ENCODE peak calls at places on chromosomes 12 and 14, in four cellular contexts. D, K, M and Y are unnamed samples.

GRCh38 chr14:66056926-66057552 is 429.1 kb upstream of the CCDC196 start:
- DNase-seq in M (no peak), D (no peak), K (no peak), Y (no peak)

GRCh38 chr12:119415714-119416113 is 81.2 kb downstream of the CCDC60 start:
- DNase-seq in D (no peak), M (no peak), K (no peak), Y (no peak)

GRCh38 chr14:99691111-99691885 is 7.2 kb downstream of the CYP46A1 start:
- DNase-seq in M (no peak), D (no peak), K (no peak), Y (no peak)

GRCh38 chr12:26029741-26030033 is 71.2 kb downstream of the RASSF8 start:
- DNase-seq in M (no peak), D (no peak), K (no peak), Y (no peak)

GRCh38 chr12:59742831-59743230 is 147.0 kb downstream of the SLC16A7 start:
- DNase-seq in M (no peak), D (no peak), K (no peak), Y (no peak)

GRCh38 chr12:52221912-52222457 is 11.1 kb upstream of the KRT7 start:
- DNase-seq in M (no peak), K (no peak), D (no peak), Y (no peak)

GRCh38 chr14:90060312-90060964 is 1.4 kb upstream of the KCNK13 start:
- DNase-seq in M (no peak), D (peak), K (peak), Y (peak)

GRCh38 chr14:32078030-32078793 is 1.1 kb downstream of the ARHGAP5 start:
- DNase-seq in M (no peak), K (peak), D (no peak), Y (no peak)

GRCh38 chr14:72904840-72905561 is 11.1 kb upstream of the DPF3 start:
- DNase-seq in D (peak), K (peak), M (no peak), Y (no peak)

GRCh38 chr14:62532186-62532585 is 513.1 kb downstream of the KCNH5 start:
- DNase-seq in M (no peak), D (no peak), K (no peak), Y (no peak)

GRCh38 chr12:132205271-132206092 is 61.2 kb downstream of the NOC4L start:
- DNase-seq in D (no peak), M (no peak), K (no peak), Y (no peak)

GRCh38 chr12:3160081-3160480 is 82.9 kb downstream of the TSPAN9 start:
- DNase-seq in D (no peak), K (no peak), M (no peak), Y (no peak)

GRCh38 chr12:122946690-122947271 is 19.5 kb downstream of the ABCB9 start:
- DNase-seq in D (peak), K (peak), M (peak), Y (peak)

GRCh38 chr12:52890417-52890816 is 14.5 kb downstream of the KRT8 start:
- DNase-seq in M (no peak), D (no peak), K (no peak), Y (no peak)

GRCh38 chr12:116759783-116760581 is 21.9 kb downstream of the RNFT2 start:
- DNase-seq in M (no peak), D (no peak), K (no peak), Y (no peak)

GRCh38 chr12:106090586-106091411 is 48.0 kb downstream of the NUAK1 start:
- DNase-seq in D (no peak), M (no peak), K (no peak), Y (no peak)

GRCh38 chr14:52692248-52692962 is 3.0 kb downstream of the ERO1A start:
- DNase-seq in M (no peak), K (no peak), D (no peak), Y (no peak)

GRCh38 chr14:100145682-100146464 is 13.6 kb downstream of the DEGS2 start:
- DNase-seq in K (no peak), D (no peak), M (no peak), Y (no peak)

GRCh38 chr12:120757949-120758348 is 32.3 kb downstream of the ACADS start:
- DNase-seq in M (no peak), K (no peak), D (no peak), Y (no peak)

GRCh38 chr12:95532851-95533250 is 18.4 kb downstream of the USP44 start:
- DNase-seq in K (peak), D (no peak), M (no peak), Y (no peak)

GRCh38 chr12:8057839-8058238 is 8.3 kb downstream of the C3AR1 start:
- DNase-seq in D (no peak), K (no peak), M (no peak), Y (no peak)

GRCh38 chr12:131223791-131224567 is 270.3 kb downstream of the ADGRD1 start:
- DNase-seq in K (no peak), D (no peak), M (no peak), Y (no peak)

GRCh38 chr12:131863711-131864396 is 30.6 kb upstream of the ULK1 start:
- DNase-seq in K (no peak), D (no peak), M (no peak), Y (peak)

DNA sequence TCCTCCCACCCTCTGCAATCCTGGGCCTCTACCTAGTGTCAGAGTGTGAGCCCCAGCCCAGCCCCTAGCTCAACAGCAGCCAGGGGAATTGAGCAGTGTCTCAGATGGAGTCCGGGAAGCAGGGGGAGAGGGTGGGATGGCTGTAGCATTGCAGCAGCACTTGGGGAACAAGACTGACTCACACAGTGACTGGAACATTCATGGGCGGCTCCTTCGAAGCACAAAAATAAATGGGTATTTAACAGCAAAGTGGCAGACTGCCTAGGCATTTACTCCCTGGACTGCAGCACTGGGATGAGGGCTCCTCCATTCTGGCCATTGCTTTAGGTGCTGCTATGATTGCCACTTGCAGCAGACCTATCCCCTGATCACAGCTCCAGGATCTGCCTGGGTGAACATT is 46.0 kb upstream of the STK38L start:
- DNase-seq in M (no peak), D (no peak), K (no peak), Y (no peak)
- TF ChIP-seq POLR2AphosphoS5 in M (no peak), D (no peak), K (no peak), Y (no peak)

GRCh38 chr12:6078378-6079083 is 45.9 kb downstream of the VWF start:
- DNase-seq in K (no peak), D (no peak), M (no peak), Y (no peak)
- TF ChIP-seq TAF1 in K (no peak), D (no peak), M (no peak), Y (no peak)

DNA sequence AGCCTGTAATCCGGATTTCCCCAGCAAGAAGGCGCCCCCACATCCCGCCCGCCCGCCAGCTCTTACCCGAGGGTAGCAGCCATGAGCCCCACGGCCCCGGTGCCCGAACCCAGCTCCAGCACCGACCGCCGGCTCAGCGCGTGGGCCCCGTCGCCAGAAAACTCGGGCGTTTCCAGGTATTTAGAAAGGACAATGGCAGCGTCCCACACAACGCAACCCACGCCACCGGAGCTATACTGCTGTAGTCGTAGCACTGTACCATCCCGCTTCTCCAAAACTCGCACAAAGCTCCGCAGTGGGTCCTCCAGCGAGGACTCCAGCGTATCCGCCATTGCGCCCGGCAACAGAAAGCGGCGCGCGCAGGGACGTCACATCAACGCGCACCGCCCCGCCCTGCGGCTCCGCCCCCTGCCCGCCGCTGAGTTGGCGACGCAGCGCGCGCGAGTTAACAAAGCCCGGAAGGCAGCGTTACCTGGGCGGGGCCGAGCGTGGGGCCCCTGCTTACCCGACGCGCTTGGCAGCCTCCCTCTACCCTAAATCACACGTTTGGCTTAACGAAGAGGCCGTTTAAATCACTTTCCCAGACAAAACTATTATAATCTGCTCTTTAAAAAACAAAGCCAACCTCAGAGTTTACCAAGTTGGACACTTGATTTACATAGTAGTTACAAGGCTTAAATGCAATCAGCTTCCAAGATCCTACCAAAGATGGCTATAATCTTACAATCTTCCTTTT is at the start of gene VCPKMT:
- DNase-seq in D (peak), K (peak), M (peak), Y (peak)
- TF ChIP-seq POLR2A in D (peak), K (peak), M (peak), Y (peak)

GRCh38 chr14:104546591-104547309 is 32.8 kb upstream of the C14orf180 start:
- DNase-seq in M (no peak), K (no peak), D (no peak), Y (no peak)

GRCh38 chr14:104547310-104547997 is 32.1 kb upstream of the C14orf180 start:
- DNase-seq in D (no peak), M (no peak), K (no peak), Y (no peak)

GRCh38 chr14:104544362-104544761 is 35.2 kb upstream of the C14orf180 start:
- DNase-seq in D (no peak), K (no peak), M (no peak), Y (no peak)

GRCh38 chr14:104546021-104546491 is 33.5 kb upstream of the C14orf180 start:
- DNase-seq in M (no peak), D (no peak), K (no peak), Y (no peak)

DNA sequence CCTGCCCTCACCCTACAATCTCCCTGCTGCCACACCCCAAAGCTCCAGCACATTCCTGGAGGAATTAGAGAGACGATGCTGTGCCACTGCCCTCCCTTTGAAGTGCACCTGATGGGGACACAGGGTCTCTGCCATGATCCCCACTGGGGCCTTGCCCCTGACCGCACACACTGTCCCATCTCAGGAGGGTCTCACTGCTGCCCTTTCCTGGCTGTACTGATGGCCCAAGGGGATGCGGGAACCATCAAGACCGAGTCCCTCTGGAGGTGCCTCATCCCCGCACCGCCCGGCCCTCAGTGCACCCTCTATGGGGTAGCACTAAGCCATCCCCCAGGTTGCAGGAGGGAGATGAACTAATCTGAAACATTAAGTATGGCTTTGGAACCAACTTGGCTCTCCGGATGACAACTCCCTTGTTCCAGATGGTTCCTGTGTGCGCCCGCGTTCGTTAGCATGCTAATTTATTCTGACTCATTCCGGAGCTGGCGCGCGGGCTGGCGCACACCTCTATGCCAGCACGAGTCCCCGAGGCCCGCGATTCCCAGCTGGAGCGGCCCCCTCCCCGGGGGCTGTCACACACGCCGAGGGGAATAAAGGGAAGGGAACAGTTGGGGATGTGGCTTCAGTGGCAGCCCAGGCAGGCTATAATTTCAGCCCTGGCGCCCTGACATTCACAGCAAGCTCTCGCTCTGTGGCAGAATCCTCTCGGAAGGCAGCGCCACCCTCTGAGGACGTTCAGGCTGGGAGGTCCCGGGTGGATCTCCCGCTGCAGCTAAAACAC is 34.2 kb upstream of the C14orf180 start:
- DNase-seq in D (no peak), K (no peak), M (no peak), Y (no peak)
- TF ChIP-seq POLR2AphosphoS5 in D (no peak), K (no peak), M (no peak), Y (no peak)

DNA sequence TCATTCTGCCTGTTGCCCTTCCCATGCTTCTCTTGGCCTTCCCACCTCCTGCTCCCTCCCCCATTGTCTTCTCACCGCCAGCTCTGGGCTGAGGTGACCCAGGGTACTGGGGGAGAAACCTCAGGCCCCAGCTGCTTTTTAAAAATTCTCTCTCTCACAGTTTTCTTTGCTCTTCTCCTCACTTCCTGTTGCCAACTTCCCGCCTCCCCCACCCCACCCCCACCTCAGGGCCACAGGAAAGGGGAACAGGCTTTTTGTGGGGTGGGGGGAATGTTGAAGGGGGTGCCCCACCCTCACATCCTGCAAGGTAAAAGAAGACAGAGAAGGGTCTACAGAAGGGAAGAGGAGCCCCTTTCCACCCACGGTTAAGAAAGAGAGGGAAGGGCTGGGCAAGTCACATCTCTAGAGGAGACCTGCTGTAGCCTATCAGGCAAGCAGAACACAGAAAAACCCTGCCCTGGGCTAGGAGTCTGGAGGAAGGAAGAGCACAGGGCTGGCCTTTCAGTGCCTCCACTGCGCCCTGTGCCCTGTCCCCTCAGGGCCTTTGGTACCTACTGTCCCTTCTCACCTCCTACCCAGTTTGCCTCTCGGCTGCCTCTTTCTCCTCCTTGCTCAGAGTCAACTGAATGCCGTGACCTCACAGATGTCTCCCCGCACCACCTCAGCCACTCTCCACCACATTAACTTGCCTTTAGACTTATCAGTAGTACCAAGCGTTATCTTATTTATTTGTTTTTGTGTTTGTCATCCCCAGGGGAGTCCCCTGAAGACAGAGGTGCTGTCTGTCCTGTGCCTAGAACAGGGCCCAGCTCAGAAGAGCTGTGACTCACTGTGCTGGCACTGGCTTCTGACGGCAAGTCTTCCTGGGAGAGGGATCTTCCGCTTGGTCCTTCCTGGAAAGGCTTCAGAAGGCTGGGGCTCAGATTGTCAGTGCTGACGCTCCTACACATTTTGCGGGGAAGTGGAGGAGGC is 1.7 kb downstream of the ARHGAP9 start:
- DNase-seq in D (no peak), M (peak), K (no peak), Y (peak)
- TF ChIP-seq TAF1 in D (peak), M (no peak), K (no peak), Y (no peak)

GRCh38 chr12:65657635-65658034 is 166.6 kb upstream of the HMGA2 start:
- DNase-seq in K (no peak), M (no peak), D (no peak), Y (no peak)

GRCh38 chr12:65658360-65658759 is 165.9 kb upstream of the HMGA2 start:
- DNase-seq in K (no peak), D (no peak), M (no peak), Y (no peak)

GRCh38 chr12:65656156-65656885 is 168.0 kb upstream of the HMGA2 start:
- DNase-seq in K (no peak), M (no peak), D (no peak), Y (no peak)

GRCh38 chr12:65655074-65655493 is 169.2 kb upstream of the HMGA2 start:
- DNase-seq in M (no peak), K (no peak), D (no peak), Y (no peak)

GRCh38 chr12:65656904-65657351 is 167.4 kb upstream of the HMGA2 start:
- DNase-seq in K (no peak), D (no peak), M (no peak), Y (no peak)
- TF ChIP-seq POLR2A in K (no peak), D (no peak), M (no peak), Y (no peak)

GRCh38 chr12:50507474-50507838 is 2.7 kb downstream of the DIP2B start:
- DNase-seq in D (no peak), M (no peak), K (no peak), Y (no peak)

GRCh38 chr12:50506753-50507473 is 2.1 kb downstream of the DIP2B start:
- DNase-seq in D (no peak), M (no peak), K (no peak), Y (no peak)

GRCh38 chr12:50504798-50505385 is at the start of gene DIP2B:
- DNase-seq in M (peak), K (peak), D (peak), Y (peak)

GRCh38 chr12:50505945-50506344 is 1.2 kb downstream of the DIP2B start:
- DNase-seq in M (no peak), K (no peak), D (no peak), Y (no peak)

DNA sequence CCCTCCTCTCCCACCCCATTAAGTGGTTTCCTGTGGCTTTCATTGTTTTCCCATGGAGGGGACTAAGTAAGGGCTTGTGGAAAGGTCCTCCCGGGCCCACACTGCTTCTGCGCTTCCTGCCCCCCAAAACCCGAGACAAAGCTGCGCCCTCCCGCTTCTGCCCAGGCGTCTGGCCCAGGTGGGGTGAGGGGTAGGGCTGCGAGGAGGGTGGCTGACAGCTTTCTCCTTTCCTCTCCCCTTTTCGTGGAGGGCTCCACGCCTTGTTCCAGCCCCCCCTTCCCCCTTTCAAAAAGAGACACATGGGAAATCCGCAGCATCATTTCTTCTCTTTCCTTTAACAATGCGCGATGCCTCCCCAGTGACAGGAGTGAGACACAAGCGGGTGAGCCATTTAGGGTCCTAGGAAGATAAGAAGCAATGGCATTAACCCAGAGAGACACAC is 622 bp downstream of the DIP2B start:
- DNase-seq in M (no peak), K (no peak), D (no peak), Y (no peak)
- TF ChIP-seq POLR2AphosphoS5 in M (no peak), K (no peak), D (no peak), Y (no peak)

GRCh38 chr12:47107926-47108325 is 28.2 kb upstream of the AMIGO2 start:
- DNase-seq in D (no peak), K (no peak), M (no peak), Y (no peak)
- TF ChIP-seq TAF1 in D (no peak), K (no peak), M (no peak), Y (no peak)

DNA sequence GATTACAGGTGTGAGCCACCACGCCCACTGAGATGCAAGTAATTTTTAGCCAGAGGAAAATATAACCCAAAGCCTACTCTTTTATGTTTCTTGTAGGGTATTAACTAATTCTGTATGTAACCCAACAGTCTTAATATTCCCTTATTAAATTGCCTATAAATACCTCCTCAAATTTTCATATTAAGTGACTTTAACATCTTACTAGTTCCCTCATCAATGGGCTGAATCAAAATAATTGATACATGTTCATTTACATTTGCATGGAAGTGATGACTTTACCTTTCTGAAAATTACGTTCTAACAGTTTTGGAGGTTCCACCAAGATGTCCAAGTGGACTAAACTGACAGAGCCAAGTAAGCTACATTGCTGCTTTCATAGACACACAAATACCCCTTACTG is 3.1 kb downstream of the SOS2 start:
- DNase-seq in M (no peak), D (no peak), K (no peak), Y (no peak)
- TF ChIP-seq POLR2A in M (no peak), D (no peak), K (no peak), Y (no peak)